ENCODE peak calls at places on chromosomes 1 and 21, in nine cellular contexts. I is PC-9, S is Peyer's patch, M is A549, F is heart left ventricle, R is foreskin fibroblast, Y is BJ, Z is GM12865, X is lower lobe of right lung. L is an unnamed sample.

GRCh38 chr1:28326980-28327379 is 1.9 kb upstream of the MED18 start:
- DNase-seq in S (no peak), F (no peak), Y (no peak), X (no peak), Z (no peak), I (no peak), M (peak; percentile 14), R (peak; percentile 59), L (no peak)

GRCh38 chr21:33302055-33302454 is 22.7 kb upstream of the IFNAR1 start:
- DNase-seq in S (no peak), X (no peak), F (no peak), Z (no peak), R (no peak), I (no peak), Y (no peak), M (no peak), L (no peak)

GRCh38 chr1:192741095-192741494 is 67.7 kb upstream of the RGS2 start:
- DNase-seq in M (no peak), I (no peak), R (no peak), Y (no peak), F (no peak), X (no peak), Z (no peak), S (no peak), L (no peak)

GRCh38 chr1:150563340-150564038 is 14.3 kb downstream of the ADAMTSL4 start:
- DNase-seq in I (peak; percentile 50), R (peak; percentile 61), X (peak; percentile 82), F (peak; percentile 80), S (no peak), M (peak; percentile 60), Y (no peak), Z (peak; percentile 91), L (no peak)

GRCh38 chr1:43512681-43513080 is 18.0 kb upstream of the PTPRF start:
- DNase-seq in X (no peak), I (no peak), Z (no peak), F (no peak), R (no peak), S (no peak), Y (no peak), M (no peak), L (no peak)

GRCh38 chr1:34066921-34067603 is 98.0 kb downstream of the CSMD2 start:
- DNase-seq in R (peak; percentile 49), S (no peak), F (no peak), I (no peak), M (no peak), X (no peak), Z (no peak), Y (peak; percentile 56), L (peak; percentile 65)

GRCh38 chr1:109501644-109502367 is 7.7 kb downstream of the AMIGO1 start:
- DNase-seq in R (no peak), F (no peak), S (no peak), X (no peak), I (no peak), Z (no peak), Y (no peak), M (no peak), L (no peak)

GRCh38 chr1:43530483-43531452 is at the start of gene PTPRF:
- DNase-seq in R (peak; percentile 84), S (no peak), Y (no peak), X (peak; percentile 79), F (no peak), I (peak; percentile 75), M (peak; percentile 50), Z (peak; percentile 18), L (no peak)

GRCh38 chr1:86194491-86195034 is 38.0 kb upstream of the COL24A1 start:
- DNase-seq in M (no peak), R (no peak), X (no peak), Z (no peak), I (no peak), Y (no peak), S (no peak), F (no peak), L (no peak)

GRCh38 chr21:45449658-45450502 is 44.9 kb downstream of the COL18A1 start:
- DNase-seq in S (no peak), M (no peak), X (no peak), I (no peak), F (peak; percentile 20), Z (no peak), Y (no peak), R (no peak), L (no peak)

GRCh38 chr1:209885403-209886218 is 52.4 kb upstream of the SYT14 start:
- DNase-seq in Z (no peak), I (no peak), X (no peak), M (no peak), R (no peak), Y (no peak), F (no peak), S (no peak), L (no peak)

GRCh38 chr1:10911274-10912166 is 100.9 kb upstream of the TARDBP start:
- DNase-seq in S (no peak), R (no peak), I (no peak), Y (no peak), Z (no peak), X (peak; percentile 19), M (no peak), F (no peak), L (no peak)

GRCh38 chr1:109272021-109272799 is 10.7 kb downstream of the PSRC1 start:
- DNase-seq in X (peak; percentile 39), R (no peak), S (no peak), Z (no peak), M (no peak), I (no peak), Y (no peak), F (peak; percentile 61), L (no peak)

GRCh38 chr1:152917794-152918193 is 9.4 kb downstream of the IVL start:
- DNase-seq in F (no peak), X (no peak), Z (no peak), M (no peak), I (no peak), Y (no peak), R (no peak), S (no peak), L (no peak)

DNA sequence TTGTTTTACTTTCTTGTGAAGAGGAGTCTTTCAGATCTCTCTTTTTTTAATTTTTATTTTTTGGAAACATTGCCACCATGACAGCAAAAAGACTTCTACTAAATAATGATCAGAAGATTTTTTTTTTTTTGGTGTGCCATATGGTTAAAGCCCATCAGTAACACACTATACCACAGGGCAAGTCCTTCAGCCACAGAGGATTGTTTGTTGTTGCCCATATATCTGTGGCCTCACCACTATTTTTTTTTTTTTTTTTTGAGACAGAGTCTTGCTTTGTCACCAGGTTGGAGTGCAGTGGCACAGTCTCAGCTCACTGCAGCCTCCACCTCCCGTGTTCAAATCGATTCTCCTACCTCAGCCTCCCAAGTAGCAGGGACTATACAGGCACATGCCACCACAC is 29.2 kb downstream of the UAP1 start:
- DNase-seq in S (no peak), X (no peak), Z (no peak), R (no peak), F (no peak), I (no peak), M (no peak), Y (no peak), L (no peak)
- TF ChIP-seq CTCF in S (no peak), X (no peak), Z (no peak), R (no peak), F (no peak), I (no peak), M (no peak), Y (no peak), L (no peak)

DNA sequence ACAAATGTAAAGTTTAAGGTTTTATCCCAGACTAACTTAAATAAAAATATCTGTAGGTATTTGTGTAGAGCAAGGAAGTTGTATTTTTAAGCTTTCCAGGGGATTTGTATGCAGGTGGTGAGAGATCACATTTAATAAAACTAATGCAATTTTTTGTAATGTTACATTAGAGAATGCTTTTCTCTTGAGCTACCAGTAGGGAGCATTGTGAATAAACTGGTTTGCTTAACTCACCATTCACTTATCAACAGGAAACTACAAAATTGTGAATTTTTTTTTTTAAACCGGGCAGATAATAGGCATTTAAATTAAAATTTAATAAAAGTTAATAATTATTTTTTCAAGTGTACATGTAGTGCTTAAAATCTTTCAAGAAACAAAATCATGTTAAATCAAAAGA is 78.6 kb downstream of the IVNS1ABP start:
- DNase-seq in I (no peak), S (no peak), R (peak; percentile 47), M (peak; percentile 7), X (no peak), Z (no peak), F (no peak), Y (no peak), L (no peak)
- TF ChIP-seq CTCF in I (peak; percentile 53), S (no peak), R (peak; percentile 29), M (peak; percentile 34), X (peak; percentile 40), Z (peak; percentile 12), F (peak; percentile 41), Y (peak; percentile 48), L (peak; percentile 45)

GRCh38 chr1:55064071-55064581 is 24.8 kb downstream of the PCSK9 start:
- DNase-seq in S (no peak), Y (no peak), M (no peak), X (no peak), I (no peak), F (peak; percentile 55), R (peak; percentile 64), Z (peak; percentile 28), L (no peak)
- TF ChIP-seq CTCF in S (no peak), Y (peak; percentile 9), M (no peak), X (no peak), I (no peak), F (no peak), R (peak; percentile 3), Z (peak; percentile 61), L (no peak)

DNA sequence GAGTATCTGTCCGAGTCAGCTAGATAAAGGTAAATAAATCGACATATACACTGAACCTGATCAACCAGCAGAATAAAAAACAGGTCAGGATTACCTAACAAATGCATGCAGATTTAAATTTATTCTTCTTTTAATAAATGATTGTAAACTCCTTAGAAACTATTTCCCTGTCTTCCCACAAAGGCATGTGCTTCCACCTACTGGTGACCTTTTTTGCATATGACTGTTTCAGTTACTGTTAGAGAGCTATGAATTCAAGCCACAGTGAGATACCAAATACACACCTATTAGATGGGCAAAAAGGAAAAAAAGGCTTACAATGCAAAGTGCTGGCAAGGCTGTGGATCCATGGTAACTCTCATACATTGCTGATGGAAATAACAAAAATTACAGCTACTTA is 957.4 kb upstream of the NCAM2 start:
- DNase-seq in I (no peak), F (no peak), R (no peak), Y (no peak), Z (no peak), X (no peak), M (no peak), S (no peak), L (no peak)
- TF ChIP-seq CTCF in I (peak; percentile 21), F (peak; percentile 29), R (no peak), Y (no peak), Z (no peak), X (peak; percentile 12), M (no peak), S (no peak), L (no peak)

GRCh38 chr1:31861346-31861745 is 45.5 kb upstream of the SPOCD1 start:
- DNase-seq in Y (no peak), M (no peak), Z (peak; percentile 78), X (no peak), R (no peak), S (peak; percentile 30), F (no peak), I (no peak), L (no peak)
- TF ChIP-seq CTCF in Y (no peak), M (no peak), Z (peak; percentile 42), X (no peak), R (no peak), S (no peak), F (no peak), I (no peak), L (no peak)

L was measured in AG09309.